ENCODE peak calls at places on chromosome 3, in ten cellular contexts. One of them, this sample, is unnamed.

GRCh38 chr3:174436367-174436766 is 422.8 kb upstream of the NAALADL2 start:
- DNase-seq in AG04449: no peak
- DNase-seq in aorta: no peak
- DNase-seq in adrenal gland: no peak
- DNase-seq in thoracic aorta: no peak
- DNase-seq in AG09309: no peak
- DNase-seq in GM12864: no peak
- DNase-seq in A549: no peak
- DNase-seq in K562: no peak
- DNase-seq in CD8-positive, alpha-beta memory T cell: no peak
- DNase-seq in this sample: no peak

GRCh38 chr3:104291437-104291851 is 1075.3 kb upstream of the ALCAM start:
- DNase-seq in adrenal gland: peak
- DNase-seq in AG09309: no peak
- DNase-seq in GM12864: no peak
- DNase-seq in A549: no peak
- DNase-seq in AG04449: no peak
- DNase-seq in aorta: no peak
- DNase-seq in thoracic aorta: no peak
- DNase-seq in K562: no peak
- DNase-seq in CD8-positive, alpha-beta memory T cell: no peak
- DNase-seq in this sample: no peak

GRCh38 chr3:197501496-197501878 is 54.3 kb downstream of the BDH1 start:
- DNase-seq in aorta: no peak
- DNase-seq in AG09309: no peak
- DNase-seq in adrenal gland: no peak
- DNase-seq in AG04449: no peak
- DNase-seq in CD8-positive, alpha-beta memory T cell: no peak
- DNase-seq in GM12864: peak
- DNase-seq in thoracic aorta: no peak
- DNase-seq in A549: no peak
- DNase-seq in K562: no peak
- DNase-seq in this sample: no peak

GRCh38 chr3:129107793-129108192 is 13.8 kb downstream of the RAB43 start:
- DNase-seq in adrenal gland: no peak
- DNase-seq in aorta: peak
- DNase-seq in thoracic aorta: no peak
- DNase-seq in A549: no peak
- DNase-seq in AG04449: no peak
- DNase-seq in K562: no peak
- DNase-seq in GM12864: no peak
- DNase-seq in CD8-positive, alpha-beta memory T cell: no peak
- DNase-seq in AG09309: no peak
- DNase-seq in this sample: no peak

GRCh38 chr3:8506611-8507061 is 5.0 kb downstream of the LMCD1 start:
- DNase-seq in K562: no peak
- DNase-seq in AG04449: no peak
- DNase-seq in thoracic aorta: no peak
- DNase-seq in CD8-positive, alpha-beta memory T cell: no peak
- DNase-seq in GM12864: no peak
- DNase-seq in A549: no peak
- DNase-seq in adrenal gland: peak
- DNase-seq in aorta: no peak
- DNase-seq in AG09309: no peak
- DNase-seq in this sample: no peak

GRCh38 chr3:149621218-149622005 is 36.4 kb downstream of the WWTR1 start:
- DNase-seq in AG04449: peak
- DNase-seq in AG09309: peak
- DNase-seq in thoracic aorta: no peak
- DNase-seq in K562: no peak
- DNase-seq in CD8-positive, alpha-beta memory T cell: no peak
- DNase-seq in adrenal gland: no peak
- DNase-seq in GM12864: peak
- DNase-seq in A549: no peak
- DNase-seq in aorta: peak
- DNase-seq in this sample: peak

GRCh38 chr3:40192628-40193027 is 116.9 kb upstream of the EIF1B start:
- DNase-seq in adrenal gland: no peak
- DNase-seq in AG09309: no peak
- DNase-seq in thoracic aorta: no peak
- DNase-seq in GM12864: no peak
- DNase-seq in K562: peak
- DNase-seq in AG04449: no peak
- DNase-seq in CD8-positive, alpha-beta memory T cell: no peak
- DNase-seq in A549: no peak
- DNase-seq in aorta: no peak
- DNase-seq in this sample: no peak

GRCh38 chr3:39808467-39809180 is 785 bp upstream of the MYRIP start:
- DNase-seq in GM12864: no peak
- DNase-seq in aorta: no peak
- DNase-seq in AG04449: no peak
- DNase-seq in thoracic aorta: no peak
- DNase-seq in A549: no peak
- DNase-seq in K562: peak
- DNase-seq in CD8-positive, alpha-beta memory T cell: no peak
- DNase-seq in AG09309: no peak
- DNase-seq in adrenal gland: peak
- DNase-seq in this sample: no peak

GRCh38 chr3:44056446-44057240 is 185.0 kb upstream of the TOPAZ1 start:
- DNase-seq in AG04449: no peak
- DNase-seq in thoracic aorta: no peak
- DNase-seq in AG09309: no peak
- DNase-seq in A549: no peak
- DNase-seq in GM12864: no peak
- DNase-seq in adrenal gland: no peak
- DNase-seq in CD8-positive, alpha-beta memory T cell: no peak
- DNase-seq in K562: no peak
- DNase-seq in aorta: no peak
- DNase-seq in this sample: no peak

GRCh38 chr3:58534592-58535494 is 2.1 kb downstream of the ACOX2 start:
- DNase-seq in GM12864: no peak
- DNase-seq in CD8-positive, alpha-beta memory T cell: no peak
- DNase-seq in AG09309: no peak
- DNase-seq in AG04449: no peak
- DNase-seq in adrenal gland: no peak
- DNase-seq in A549: no peak
- DNase-seq in aorta: no peak
- DNase-seq in K562: no peak
- DNase-seq in thoracic aorta: no peak
- DNase-seq in this sample: no peak

GRCh38 chr3:192186508-192186907 is 540.8 kb downstream of the FGF12 start:
- DNase-seq in CD8-positive, alpha-beta memory T cell: no peak
- DNase-seq in GM12864: no peak
- DNase-seq in aorta: no peak
- DNase-seq in A549: no peak
- DNase-seq in thoracic aorta: no peak
- DNase-seq in adrenal gland: no peak
- DNase-seq in K562: no peak
- DNase-seq in AG09309: no peak
- DNase-seq in AG04449: no peak
- DNase-seq in this sample: no peak

GRCh38 chr3:197028711-197029510 is 706 bp downstream of the MELTF start:
- DNase-seq in aorta: peak
- DNase-seq in GM12864: no peak
- DNase-seq in A549: no peak
- DNase-seq in adrenal gland: no peak
- DNase-seq in thoracic aorta: no peak
- DNase-seq in CD8-positive, alpha-beta memory T cell: peak
- DNase-seq in K562: peak
- DNase-seq in AG09309: no peak
- DNase-seq in AG04449: no peak
- DNase-seq in this sample: no peak

GRCh38 chr3:145869958-145870357 is 291.0 kb downstream of the PLOD2 start:
- DNase-seq in aorta: no peak
- DNase-seq in K562: no peak
- DNase-seq in thoracic aorta: no peak
- DNase-seq in AG04449: no peak
- DNase-seq in A549: no peak
- DNase-seq in CD8-positive, alpha-beta memory T cell: no peak
- DNase-seq in AG09309: no peak
- DNase-seq in GM12864: no peak
- DNase-seq in adrenal gland: no peak
- DNase-seq in this sample: no peak

GRCh38 chr3:160707187-160707789 is 30.3 kb downstream of the ARL14 start:
- DNase-seq in A549: peak
- DNase-seq in aorta: no peak
- DNase-seq in CD8-positive, alpha-beta memory T cell: peak
- DNase-seq in adrenal gland: peak
- DNase-seq in K562: peak
- DNase-seq in GM12864: no peak
- DNase-seq in AG04449: no peak
- DNase-seq in thoracic aorta: no peak
- DNase-seq in AG09309: no peak
- DNase-seq in this sample: no peak

GRCh38 chr3:133662256-133662773 is 574 bp upstream of the TOPBP1 start:
- DNase-seq in GM12864: no peak
- DNase-seq in A549: no peak
- DNase-seq in thoracic aorta: no peak
- DNase-seq in AG04449: no peak
- DNase-seq in AG09309: no peak
- DNase-seq in K562: peak
- DNase-seq in aorta: no peak
- DNase-seq in CD8-positive, alpha-beta memory T cell: no peak
- DNase-seq in adrenal gland: no peak
- DNase-seq in this sample: no peak

GRCh38 chr3:11643212-11644087 is at the start of gene VGLL4:
- DNase-seq in thoracic aorta: peak
- DNase-seq in GM12864: no peak
- DNase-seq in K562: peak
- DNase-seq in A549: peak
- DNase-seq in AG04449: peak
- DNase-seq in adrenal gland: peak
- DNase-seq in aorta: peak
- DNase-seq in CD8-positive, alpha-beta memory T cell: peak
- DNase-seq in AG09309: peak
- DNase-seq in this sample: peak

GRCh38 chr3:11640009-11640673 is 3.6 kb downstream of the VGLL4 start:
- DNase-seq in thoracic aorta: no peak
- DNase-seq in A549: no peak
- DNase-seq in AG04449: no peak
- DNase-seq in CD8-positive, alpha-beta memory T cell: no peak
- DNase-seq in K562: no peak
- DNase-seq in aorta: no peak
- DNase-seq in AG09309: no peak
- DNase-seq in GM12864: no peak
- DNase-seq in adrenal gland: no peak
- DNase-seq in this sample: no peak

GRCh38 chr3:11641683-11642407 is 1.9 kb downstream of the VGLL4 start:
- DNase-seq in thoracic aorta: no peak
- DNase-seq in AG04449: no peak
- DNase-seq in K562: peak
- DNase-seq in AG09309: no peak
- DNase-seq in CD8-positive, alpha-beta memory T cell: peak
- DNase-seq in A549: peak
- DNase-seq in GM12864: no peak
- DNase-seq in adrenal gland: peak
- DNase-seq in aorta: no peak
- DNase-seq in this sample: peak

GRCh38 chr3:11642455-11643162 is 1.1 kb downstream of the VGLL4 start:
- DNase-seq in thoracic aorta: peak
- DNase-seq in CD8-positive, alpha-beta memory T cell: peak
- DNase-seq in aorta: peak
- DNase-seq in K562: peak
- DNase-seq in adrenal gland: peak
- DNase-seq in AG09309: peak
- DNase-seq in A549: peak
- DNase-seq in AG04449: peak
- DNase-seq in GM12864: no peak
- DNase-seq in this sample: peak

DNA sequence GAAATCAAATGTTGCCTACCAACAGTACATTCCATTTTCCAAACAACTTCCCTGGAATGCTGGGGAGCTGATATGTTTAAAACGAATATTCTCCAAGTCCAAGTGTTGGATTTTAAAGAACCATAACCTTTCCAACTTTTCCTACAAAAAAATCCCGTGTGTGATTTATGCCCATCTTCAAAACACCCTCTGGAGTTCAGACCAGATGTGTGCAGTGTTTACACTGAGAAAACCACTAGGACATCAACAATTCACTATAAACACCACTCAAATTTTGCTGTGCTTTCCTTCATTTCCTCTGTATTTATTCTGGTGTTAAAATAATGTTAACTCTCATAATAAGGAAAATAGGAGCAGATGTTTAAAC is 2.4 kb downstream of the VGLL4 start:
- DNase-seq in thoracic aorta: no peak
- DNase-seq in adrenal gland: no peak
- DNase-seq in aorta: no peak
- DNase-seq in AG09309: no peak
- DNase-seq in K562: no peak
- DNase-seq in GM12864: no peak
- DNase-seq in CD8-positive, alpha-beta memory T cell: no peak
- DNase-seq in AG04449: no peak
- DNase-seq in A549: peak
- DNase-seq in this sample: no peak
- H3K4me3 ChIP-seq in thoracic aorta: peak
- H3K4me3 ChIP-seq in adrenal gland: peak
- H3K4me3 ChIP-seq in aorta: peak
- H3K4me3 ChIP-seq in AG09309: peak
- H3K4me3 ChIP-seq in K562: peak
- H3K4me3 ChIP-seq in GM12864: peak
- H3K4me3 ChIP-seq in CD8-positive, alpha-beta memory T cell: peak
- H3K4me3 ChIP-seq in AG04449: peak
- H3K4me3 ChIP-seq in A549: peak
- H3K4me3 ChIP-seq in this sample: peak

GRCh38 chr3:53704363-53704725 is 141.9 kb downstream of the CHDH start:
- DNase-seq in adrenal gland: no peak
- DNase-seq in AG04449: no peak
- DNase-seq in CD8-positive, alpha-beta memory T cell: no peak
- DNase-seq in thoracic aorta: no peak
- DNase-seq in A549: no peak
- DNase-seq in K562: no peak
- DNase-seq in aorta: no peak
- DNase-seq in AG09309: no peak
- DNase-seq in GM12864: no peak
- DNase-seq in this sample: no peak
- H3K4me3 ChIP-seq in adrenal gland: no peak
- H3K4me3 ChIP-seq in AG04449: no peak
- H3K4me3 ChIP-seq in CD8-positive, alpha-beta memory T cell: no peak
- H3K4me3 ChIP-seq in thoracic aorta: no peak
- H3K4me3 ChIP-seq in A549: no peak
- H3K4me3 ChIP-seq in K562: no peak
- H3K4me3 ChIP-seq in aorta: no peak
- H3K4me3 ChIP-seq in AG09309: no peak
- H3K4me3 ChIP-seq in GM12864: no peak
- H3K4me3 ChIP-seq in this sample: no peak

GRCh38 chr3:29324180-29324651 is 43.3 kb downstream of the RBMS3 start:
- DNase-seq in CD8-positive, alpha-beta memory T cell: no peak
- DNase-seq in adrenal gland: peak
- DNase-seq in aorta: peak
- DNase-seq in AG09309: no peak
- DNase-seq in thoracic aorta: peak
- DNase-seq in AG04449: no peak
- DNase-seq in GM12864: peak
- DNase-seq in A549: peak
- DNase-seq in K562: no peak
- DNase-seq in this sample: no peak
- H3K4me3 ChIP-seq in CD8-positive, alpha-beta memory T cell: no peak
- H3K4me3 ChIP-seq in adrenal gland: no peak
- H3K4me3 ChIP-seq in aorta: peak
- H3K4me3 ChIP-seq in AG09309: peak
- H3K4me3 ChIP-seq in thoracic aorta: peak
- H3K4me3 ChIP-seq in AG04449: peak
- H3K4me3 ChIP-seq in GM12864: no peak
- H3K4me3 ChIP-seq in A549: peak
- H3K4me3 ChIP-seq in K562: no peak
- H3K4me3 ChIP-seq in this sample: peak

GRCh38 chr3:194893121-194893979 is 207.7 kb downstream of the FAM43A start:
- DNase-seq in GM12864: no peak
- DNase-seq in AG09309: no peak
- DNase-seq in AG04449: no peak
- DNase-seq in aorta: no peak
- DNase-seq in K562: no peak
- DNase-seq in CD8-positive, alpha-beta memory T cell: no peak
- DNase-seq in adrenal gland: no peak
- DNase-seq in A549: no peak
- DNase-seq in thoracic aorta: no peak
- DNase-seq in this sample: no peak
- H3K4me3 ChIP-seq in GM12864: no peak
- H3K4me3 ChIP-seq in AG09309: no peak
- H3K4me3 ChIP-seq in AG04449: no peak
- H3K4me3 ChIP-seq in aorta: no peak
- H3K4me3 ChIP-seq in K562: no peak
- H3K4me3 ChIP-seq in CD8-positive, alpha-beta memory T cell: no peak
- H3K4me3 ChIP-seq in adrenal gland: no peak
- H3K4me3 ChIP-seq in A549: no peak
- H3K4me3 ChIP-seq in thoracic aorta: no peak
- H3K4me3 ChIP-seq in this sample: no peak